ENCODE peak calls at places on chromosomes 4 and X, in ten cellular contexts. G is vagina, V is endothelial cell of umbilical vein, Y is HCT116, F is IMR-90, H is A549, D is thyroid gland, E is sigmoid colon, L is H1, C is tibial nerve. R is an unnamed sample.

GRCh38 chr4:83618991-83619390 is 83.1 kb downstream of the GPAT3 start:
- DNase-seq in L (no peak), E (no peak), Y (no peak), G (no peak), C (no peak), D (no peak), V (peak; percentile 26), F (peak; percentile 44), H (no peak), R (no peak)

GRCh38 chr4:4491396-4491893 is 50.4 kb downstream of the STX18 start:
- DNase-seq in G (no peak), H (no peak), L (no peak), Y (no peak), E (no peak), F (no peak), C (no peak), V (no peak), D (no peak), R (no peak)

GRCh38 chrX:40154853-40155616 is 57.3 kb upstream of the BCOR start:
- DNase-seq in V (peak; percentile 63), H (peak; percentile 44), C (no peak), L (no peak), E (peak; percentile 88), D (peak; percentile 72), Y (no peak), G (no peak), F (peak; percentile 50), R (no peak)

GRCh38 chr4:71540749-71541269 is 202.0 kb downstream of the SLC4A4 start:
- DNase-seq in V (no peak), H (no peak), Y (no peak), F (no peak), L (no peak), C (no peak), G (no peak), D (no peak), E (no peak), R (no peak)

GRCh38 chrX:54695231-54695630 is 102.8 kb downstream of the ITIH6 start:
- DNase-seq in Y (no peak), L (no peak), H (no peak), D (no peak), G (no peak), V (no peak), F (peak; percentile 3), C (no peak), E (no peak), R (no peak)

GRCh38 chr4:168200685-168201084 is 108.3 kb downstream of the ANXA10 start:
- DNase-seq in G (no peak), V (peak; percentile 21), L (no peak), H (peak; percentile 10), F (peak; percentile 61), E (no peak), D (no peak), C (no peak), Y (no peak), R (no peak)

GRCh38 chr4:54683616-54684346 is 26.0 kb downstream of the KIT start:
- DNase-seq in D (peak; percentile 29), V (peak; percentile 39), L (no peak), H (no peak), Y (peak; percentile 37), F (no peak), C (no peak), G (no peak), E (no peak), R (no peak)

GRCh38 chr4:123018391-123018755 is 96.0 kb upstream of the NUDT6 start:
- DNase-seq in C (no peak), H (no peak), G (no peak), Y (no peak), V (peak; percentile 26), L (no peak), F (no peak), D (no peak), E (no peak), R (no peak)

GRCh38 chrX:31331928-31332327 is 260.1 kb upstream of the FTHL17 start:
- DNase-seq in E (no peak), D (no peak), V (no peak), G (no peak), C (no peak), F (no peak), H (no peak), L (no peak), Y (no peak), R (no peak)

GRCh38 chrX:78024349-78025108 is 55.1 kb upstream of the PGAM4 start:
- DNase-seq in H (peak; percentile 18), E (no peak), D (no peak), G (no peak), Y (peak; percentile 43), L (no peak), F (peak; percentile 2), C (no peak), V (peak; percentile 16), R (no peak)

GRCh38 chr4:19945979-19946380 is 305.7 kb upstream of the SLIT2 start:
- DNase-seq in Y (peak; percentile 32), D (no peak), H (no peak), L (no peak), F (peak; percentile 97), V (peak; percentile 84), C (no peak), G (no peak), E (no peak), R (no peak)

GRCh38 chr4:118760092-118760491 is 74.9 kb downstream of the METTL14 start:
- DNase-seq in L (no peak), C (no peak), D (no peak), V (no peak), Y (no peak), E (no peak), G (no peak), F (no peak), H (no peak), R (no peak)

GRCh38 chr4:36243355-36244256 is 708 bp downstream of the ARAP2 start:
- DNase-seq in F (peak; percentile 1), L (no peak), V (no peak), D (peak; percentile 77), G (no peak), Y (no peak), C (no peak), H (peak; percentile 15), E (peak; percentile 74), R (peak; percentile 73)

GRCh38 chr4:121139533-121140222 is 24.4 kb downstream of the TNIP3 start:
- DNase-seq in F (peak; percentile 89), G (no peak), C (no peak), D (no peak), E (no peak), H (no peak), L (no peak), Y (no peak), V (peak; percentile 77), R (no peak)

GRCh38 chrX:36957425-36958328 is 50.5 kb upstream of the FAM47C start:
- DNase-seq in G (no peak), V (peak; percentile 1), Y (no peak), E (no peak), L (no peak), H (peak; percentile 21), F (no peak), C (no peak), D (peak; percentile 66), R (no peak)

GRCh38 chr4:111696505-111696904 is 448.7 kb upstream of the FAM241A start:
- DNase-seq in Y (no peak), E (no peak), F (no peak), G (no peak), H (no peak), D (no peak), L (no peak), C (no peak), V (no peak), R (no peak)

GRCh38 chrX:1595711-1596060 is 4.3 kb downstream of the AKAP17A start:
- DNase-seq in H (no peak), D (no peak), C (no peak), G (no peak), L (no peak), F (no peak), Y (no peak), E (no peak), V (no peak), R (no peak)

GRCh38 chr4:1855334-1856070 is 454 bp downstream of the LETM1 start:
- DNase-seq in C (no peak), D (peak; percentile 39), F (no peak), E (peak; percentile 73), G (no peak), H (no peak), V (peak; percentile 21), Y (no peak), L (no peak), R (no peak)

GRCh38 chr4:1851160-1851559 is 4.8 kb downstream of the LETM1 start:
- DNase-seq in Y (no peak), G (no peak), L (no peak), E (no peak), C (no peak), H (no peak), F (no peak), D (peak; percentile 27), V (no peak), R (no peak)

GRCh38 chr4:1854752-1855151 is 1.2 kb downstream of the LETM1 start:
- DNase-seq in D (no peak), V (no peak), L (no peak), G (no peak), F (no peak), H (no peak), E (no peak), C (no peak), Y (no peak), R (no peak)

GRCh38 chr4:1851575-1852415 is 4.2 kb downstream of the LETM1 start:
- DNase-seq in V (no peak), C (no peak), Y (no peak), E (no peak), H (no peak), G (no peak), D (peak; percentile 82), L (no peak), F (no peak), R (no peak)

GRCh38 chr4:1852904-1853623 is 2.9 kb downstream of the LETM1 start:
- DNase-seq in Y (no peak), H (no peak), G (no peak), D (no peak), E (no peak), C (no peak), F (no peak), L (no peak), V (no peak), R (no peak)
- TF ChIP-seq POLR2A in Y (no peak), H (no peak), G (no peak), D (no peak), E (no peak), C (no peak), F (no peak), L (no peak), V (no peak), R (no peak)

GRCh38 chr4:6782846-6783110 is 251 bp downstream of the KIAA0232 start:
- DNase-seq in G (no peak), F (no peak), Y (no peak), C (no peak), H (peak; percentile 19), L (no peak), E (no peak), V (no peak), D (no peak), R (no peak)
- H3K4me1 ChIP-seq in G (peaks cover 46% of the 10 kb centered on the region), F (peaks cover 4% of the 10 kb centered on the region), Y (peaks cover 12% of the 10 kb centered on the region), C (peaks cover 19% of the 10 kb centered on the region), H (peaks cover 36% of the 10 kb centered on the region), L (peaks cover 14% of the 10 kb centered on the region), E (peaks cover 28% of the 10 kb centered on the region), V (peaks cover 10% of the 10 kb centered on the region), D (peaks cover 20% of the 10 kb centered on the region), R (peaks cover 45% of the 10 kb centered on the region)

GRCh38 chrX:149510386-149510785 is 5.3 kb upstream of the IDS start:
- DNase-seq in C (no peak), L (no peak), D (peak; percentile 50), G (no peak), H (no peak), V (peak; percentile 5), E (no peak), F (no peak), Y (no peak), R (no peak)
- TF ChIP-seq CTCF in C (no peak), L (peak; percentile 2), D (peak; percentile 32), G (no peak), H (no peak), V (peak; percentile 28), E (no peak), F (peak; percentile 17), Y (peak; percentile 19), R (no peak)

GRCh38 chr4:189941005-189941450 is 356 bp downstream of the FRG1 start:
- DNase-seq in G (no peak), C (no peak), Y (no peak), E (no peak), V (no peak), D (no peak), F (no peak), L (no peak), H (no peak), R (no peak)
- TF ChIP-seq POLR2A in G (no peak), C (no peak), Y (no peak), E (no peak), V (no peak), D (no peak), F (no peak), L (no peak), H (no peak), R (peak; percentile 2)

R was measured in suprapubic skin.